ENCODE peak calls at places on chromosomes 3 and 15, in six cellular contexts. R, S, C, L, X and J are unnamed samples.

GRCh38 chr15:66841953-66842681 is 140.1 kb downstream of the SMAD6 start:
- DNase-seq in R (peak; percentile 67), S (no peak), C (peak; percentile 59), L (peak; percentile 94), X (peak; percentile 97), J (peak; percentile 99)

GRCh38 chr15:89164712-89165211 is 56.6 kb downstream of the RLBP1 start:
- DNase-seq in R (no peak), S (no peak), C (no peak), L (no peak), X (no peak), J (no peak)

GRCh38 chr3:138157743-138158142 is 17.0 kb downstream of the DBR1 start:
- DNase-seq in R (no peak), S (no peak), C (no peak), L (no peak), X (no peak), J (no peak)

GRCh38 chr3:99620077-99620476 is 18.3 kb upstream of the COL8A1 start:
- DNase-seq in R (no peak), S (no peak), C (no peak), L (no peak), X (no peak), J (peak; percentile 65)

GRCh38 chr3:72938471-72939265 is 50.8 kb downstream of the GXYLT2 start:
- DNase-seq in R (no peak), S (no peak), C (peak; percentile 91), L (peak; percentile 81), X (peak; percentile 84), J (peak; percentile 78)

GRCh38 chr3:100260081-100260684 is 609 bp upstream of the TBC1D23 start:
- DNase-seq in R (peak; percentile 50), S (no peak), C (no peak), L (peak; percentile 26), X (peak; percentile 73), J (peak; percentile 32)

GRCh38 chr3:39189648-39190269 is 2.6 kb downstream of the XIRP1 start:
- DNase-seq in R (peak; percentile 73), S (peak; percentile 41), C (no peak), L (peak; percentile 82), X (peak; percentile 74), J (peak; percentile 96)

GRCh38 chr3:193783166-193783896 is 190.3 kb downstream of the OPA1 start:
- DNase-seq in R (no peak), S (no peak), C (no peak), L (no peak), X (peak; percentile 45), J (no peak)

GRCh38 chr3:43388909-43389308 is 102.6 kb downstream of the SNRK start:
- DNase-seq in R (no peak), S (no peak), C (no peak), L (no peak), X (no peak), J (no peak)

GRCh38 chr3:134640872-134641470 is 9.9 kb downstream of the KY start:
- DNase-seq in R (peak; percentile 57), S (no peak), C (no peak), L (peak; percentile 71), X (no peak), J (peak; percentile 91)

GRCh38 chr15:53884441-53884840 is 93.8 kb upstream of the UNC13C start:
- DNase-seq in R (no peak), S (no peak), C (no peak), L (no peak), X (no peak), J (no peak)

GRCh38 chr3:78610462-78611125 is 1157.2 kb downstream of the ROBO1 start:
- DNase-seq in R (no peak), S (no peak), C (no peak), L (no peak), X (no peak), J (no peak)

GRCh38 chr3:134190272-134190671 is 60.4 kb downstream of the RYK start:
- DNase-seq in R (no peak), S (no peak), C (no peak), L (no peak), X (no peak), J (no peak)

GRCh38 chr3:34683851-34684250 is 885.4 kb downstream of the PDCD6IP start:
- DNase-seq in R (peak; percentile 82), S (no peak), C (no peak), L (peak; percentile 16), X (peak; percentile 71), J (peak; percentile 30)

GRCh38 chr3:62723636-62724217 is 151.5 kb downstream of the CADPS start:
- DNase-seq in R (peak; percentile 34), S (no peak), C (no peak), L (no peak), X (no peak), J (peak; percentile 31)

GRCh38 chr3:38314112-38314766 is 32.1 kb downstream of the SLC22A14 start:
- DNase-seq in R (no peak), S (no peak), C (no peak), L (no peak), X (no peak), J (no peak)

GRCh38 chr15:90075420-90076289 is 26.6 kb downstream of the IDH2 start:
- DNase-seq in R (peak; percentile 46), S (no peak), C (no peak), L (no peak), X (no peak), J (no peak)

GRCh38 chr3:134847349-134847748 is 52.3 kb downstream of the EPHB1 start:
- DNase-seq in R (no peak), S (no peak), C (no peak), L (no peak), X (no peak), J (no peak)

GRCh38 chr15:21261965-21262850 is 178.1 kb downstream of the POTEB3 start:
- DNase-seq in R (no peak), S (no peak), C (no peak), L (peak; percentile 9), X (peak; percentile 65), J (peak; percentile 73)

GRCh38 chr3:175716451-175716850 is 857.3 kb downstream of the NAALADL2 start:
- DNase-seq in R (no peak), S (no peak), C (peak; percentile 93), L (no peak), X (no peak), J (peak; percentile 9)

GRCh38 chr3:157530637-157531300 is 27.6 kb upstream of the VEPH1 start:
- DNase-seq in R (no peak), S (no peak), C (no peak), L (peak; percentile 27), X (no peak), J (peak; percentile 64)

GRCh38 chr3:27521179-27521871 is 37.1 kb upstream of the SLC4A7 start:
- DNase-seq in R (no peak), S (no peak), C (peak; percentile 63), L (peak; percentile 74), X (no peak), J (peak; percentile 76)

GRCh38 chr3:14145670-14146380 is 21.0 kb downstream of the TMEM43 start:
- DNase-seq in R (no peak), S (no peak), C (no peak), L (no peak), X (no peak), J (no peak)

GRCh38 chr15:76987896-76988860 is 6.7 kb upstream of the PSTPIP1 start:
- DNase-seq in R (peak; percentile 8), S (peak; percentile 92), C (no peak), L (no peak), X (peak; percentile 77), J (no peak)

GRCh38 chr15:78077053-78077859 is at the start of gene TBC1D2B:
- DNase-seq in R (peak; percentile 76), S (no peak), C (no peak), L (peak; percentile 81), X (peak; percentile 83), J (peak; percentile 92)

GRCh38 chr3:923161-923910 is 169.5 kb upstream of the CNTN6 start:
- DNase-seq in R (no peak), S (no peak), C (no peak), L (no peak), X (no peak), J (no peak)

GRCh38 chr15:50953302-50953701 is 44.8 kb downstream of the AP4E1 start:
- DNase-seq in R (no peak), S (no peak), C (no peak), L (no peak), X (no peak), J (no peak)

GRCh38 chr3:150371741-150372254 is 36.3 kb upstream of the TSC22D2 start:
- DNase-seq in R (no peak), S (no peak), C (peak; percentile 97), L (peak; percentile 75), X (no peak), J (peak; percentile 51)

GRCh38 chr3:80000022-80000421 is 232.2 kb upstream of the ROBO1 start:
- DNase-seq in R (no peak), S (no peak), C (no peak), L (no peak), X (no peak), J (no peak)

GRCh38 chr3:14725015-14725431 is 50.1 kb downstream of the C3orf20 start:
- DNase-seq in R (no peak), S (no peak), C (peak; percentile 12), L (peak; percentile 78), X (no peak), J (no peak)